ENCODE peak calls at places on chromosomes 4 and X, in seven cellular contexts. X, F, I, V, D, R and C are unnamed samples.

GRCh38 chr4:74339501-74339900 is 25.4 kb upstream of the EREG start:
- DNase-seq in X (no peak), F (no peak), I (no peak), V (no peak), D (no peak), R (no peak), C (no peak)

GRCh38 chrX:34638116-34638515 is 19.0 kb downstream of the TMEM47 start:
- DNase-seq in X (no peak), F (peak), I (no peak), V (no peak), D (peak), R (peak), C (peak)

GRCh38 chr4:182604953-182605352 is 312.2 kb downstream of the DCTD start:
- DNase-seq in X (no peak), F (no peak), I (no peak), V (no peak), D (no peak), R (no peak), C (peak)

GRCh38 chr4:184807797-184808718 is 17.7 kb downstream of the ACSL1 start:
- DNase-seq in X (no peak), F (no peak), I (peak), V (peak), D (peak), R (peak), C (peak)

GRCh38 chrX:9340619-9341304 is 124.1 kb upstream of the TBL1X start:
- DNase-seq in X (no peak), F (no peak), I (no peak), V (no peak), D (no peak), R (no peak), C (no peak)

GRCh38 chrX:76253432-76253831 is 80.6 kb downstream of the PBDC1 start:
- DNase-seq in X (peak), F (no peak), I (no peak), V (peak), D (peak), R (peak), C (peak)

GRCh38 chr4:87270144-87270543 is 49.7 kb upstream of the KLHL8 start:
- DNase-seq in X (peak), F (no peak), I (peak), V (peak), D (peak), R (peak), C (peak)

GRCh38 chr4:121070696-121071639 is 1.4 kb downstream of the NDNF start:
- DNase-seq in X (peak), F (no peak), I (peak), V (no peak), D (peak), R (no peak), C (no peak)

GRCh38 chrX:9862953-9863352 is 76.7 kb downstream of the SHROOM2 start:
- DNase-seq in X (no peak), F (no peak), I (no peak), V (no peak), D (no peak), R (no peak), C (no peak)

GRCh38 chr4:143240920-143241319 is 56.2 kb downstream of the USP38 start:
- DNase-seq in X (no peak), F (no peak), I (no peak), V (no peak), D (no peak), R (no peak), C (no peak)

GRCh38 chrX:87961471-87961870 is 443.9 kb downstream of the KLHL4 start:
- DNase-seq in X (no peak), F (no peak), I (no peak), V (no peak), D (no peak), R (no peak), C (no peak)